ENCODE peak calls at places on chromosomes 2 and 18, in seven cellular contexts. Y, V, C, H, F, N and M are unnamed samples. For H3K27me3 and H3K4me1, the result is how much of the 10 kb centered on the place peaks cover.

GRCh38 chr2:113278812-113279139 is at the start of gene PAX8:
- DNase-seq in N (no peak), V (no peak), F (peak), H (no peak), Y (no peak), C (no peak), M (no peak)

GRCh38 chr18:23810396-23810795 is 121.1 kb downstream of the LAMA3 start:
- DNase-seq in V (no peak), F (no peak), C (no peak), Y (no peak), H (no peak), N (peak), M (no peak)

GRCh38 chr18:45359275-45360009 is 255.8 kb upstream of the SLC14A2 start:
- DNase-seq in N (no peak), F (no peak), C (no peak), H (no peak), V (no peak), Y (no peak), M (no peak)

GRCh38 chr2:18378020-18378653 is 182.3 kb downstream of the RDH14 start:
- DNase-seq in C (peak), Y (peak), V (no peak), H (no peak), N (peak), F (peak), M (peak)

GRCh38 chr2:218871345-218872302 is 9.0 kb upstream of the WNT10A start:
- DNase-seq in N (no peak), V (no peak), H (no peak), Y (no peak), C (no peak), F (no peak), M (no peak)

GRCh38 chr2:61949458-61950107 is 44.1 kb downstream of the COMMD1 start:
- DNase-seq in Y (no peak), C (no peak), H (no peak), V (no peak), F (peak), N (no peak), M (no peak)

GRCh38 chr2:129881786-129882396 is 97.6 kb upstream of the RAB6C start:
- DNase-seq in H (no peak), C (no peak), N (no peak), V (no peak), F (no peak), Y (no peak), M (no peak)

GRCh38 chr2:7007846-7008741 is 90.9 kb downstream of the RNF144A start:
- DNase-seq in N (no peak), F (peak), C (no peak), H (no peak), V (peak), Y (no peak), M (peak)

GRCh38 chr18:37138456-37138855 is 309.5 kb downstream of the KIAA1328 start:
- DNase-seq in N (no peak), F (no peak), V (no peak), C (no peak), H (no peak), Y (no peak), M (no peak)

GRCh38 chr18:30486856-30487255 is 555.7 kb downstream of the DSC3 start:
- DNase-seq in Y (no peak), H (no peak), V (no peak), C (no peak), F (no peak), N (no peak), M (no peak)

GRCh38 chr18:13245481-13246000 is 27.0 kb downstream of the LDLRAD4 start:
- DNase-seq in F (peak), H (no peak), C (no peak), V (no peak), Y (no peak), N (no peak), M (no peak)

GRCh38 chr2:170544817-170545216 is 170.3 kb upstream of the SP5 start:
- DNase-seq in N (no peak), Y (no peak), V (no peak), H (no peak), C (no peak), F (no peak), M (no peak)

GRCh38 chr2:215367647-215368492 is 56.0 kb downstream of the ATIC start:
- DNase-seq in N (no peak), H (no peak), F (no peak), V (no peak), C (no peak), Y (no peak), M (no peak)

GRCh38 chr2:28310107-28310506 is 82.6 kb upstream of the FOSL2 start:
- DNase-seq in V (no peak), Y (no peak), F (no peak), H (no peak), N (no peak), C (no peak), M (no peak)

GRCh38 chr18:37179384-37179783 is 350.5 kb downstream of the KIAA1328 start:
- DNase-seq in V (no peak), F (no peak), C (no peak), H (no peak), Y (no peak), N (no peak), M (no peak)

GRCh38 chr2:70418514-70418913 is 116.6 kb upstream of the FAM136A start:
- DNase-seq in C (no peak), Y (no peak), F (no peak), V (no peak), H (no peak), N (no peak), M (no peak)

GRCh38 chr18:47997338-47997780 is 66.9 kb upstream of the SMAD2 start:
- DNase-seq in F (no peak), Y (peak), H (no peak), N (no peak), V (no peak), C (no peak), M (no peak)

GRCh38 chr2:55490554-55490953 is 29.0 kb upstream of the CFAP36 start:
- DNase-seq in H (no peak), Y (peak), N (no peak), C (no peak), F (peak), V (peak), M (no peak)

GRCh38 chr2:101026253-101026701 is 24.2 kb downstream of the RPL31 start:
- DNase-seq in N (no peak), V (no peak), F (no peak), C (no peak), H (no peak), Y (no peak), M (no peak)

GRCh38 chr2:36433311-36434217 is 78.0 kb downstream of the CRIM1 start:
- DNase-seq in N (no peak), Y (peak), H (no peak), F (no peak), V (peak), C (no peak), M (peak)

GRCh38 chr2:241234066-241234790 is 45.8 kb downstream of the ANO7 start:
- DNase-seq in H (no peak), C (no peak), F (no peak), Y (no peak), N (no peak), V (no peak), M (peak)

GRCh38 chr18:46297124-46297523 is 192.9 kb downstream of the HAUS1 start:
- DNase-seq in F (no peak), Y (no peak), V (no peak), C (no peak), N (no peak), H (no peak), M (no peak)

GRCh38 chr2:74817333-74817732 is 16.6 kb upstream of the HK2 start:
- DNase-seq in Y (no peak), C (no peak), F (no peak), V (no peak), N (no peak), H (no peak), M (no peak)

GRCh38 chr2:97857553-97857952 is 138.2 kb downstream of the TMEM131 start:
- DNase-seq in F (no peak), N (no peak), V (no peak), Y (no peak), H (no peak), C (no peak), M (no peak)

GRCh38 chr2:47127862-47128543 is 27.1 kb downstream of the STPG4 start:
- DNase-seq in H (no peak), F (no peak), Y (no peak), V (no peak), C (no peak), N (no peak), M (no peak)

GRCh38 chr2:177392373-177393246 is at the start of gene AGPS:
- DNase-seq in F (peak), Y (peak), H (no peak), V (peak), C (peak), N (peak), M (peak)

GRCh38 chr2:72579595-72580180 is 246.1 kb downstream of the EXOC6B start:
- DNase-seq in C (peak), F (no peak), Y (peak), N (no peak), V (no peak), H (no peak), M (no peak)

GRCh38 chr18:31990823-31991222 is 27.8 kb upstream of the RNF125 start:
- DNase-seq in N (no peak), Y (no peak), C (no peak), F (no peak), V (no peak), H (no peak), M (no peak)

GRCh38 chr2:105388971-105389381 is 9.9 kb downstream of the FHL2 start:
- DNase-seq in Y (no peak), C (no peak), F (no peak), H (no peak), V (no peak), N (no peak), M (peak)

DNA sequence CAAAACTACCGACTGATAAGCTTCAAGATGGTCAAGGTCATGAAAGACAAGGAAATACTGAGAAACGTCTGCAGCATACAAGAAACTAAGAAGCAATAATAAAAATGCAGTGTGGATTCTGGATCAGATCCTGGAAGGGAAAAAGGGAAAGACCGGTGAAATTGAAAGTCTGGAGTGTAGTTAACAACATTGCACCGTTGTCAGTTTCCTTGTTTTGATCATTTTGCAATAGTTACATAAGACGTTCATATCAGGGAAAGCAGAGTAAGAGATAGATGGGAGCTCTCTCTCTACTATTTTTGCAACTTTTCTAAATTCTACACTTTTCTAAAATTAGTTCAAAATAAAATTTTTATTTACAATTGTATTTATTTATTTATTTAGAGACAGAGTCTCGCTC is 15.0 kb upstream of the ZNF407 start:
- DNase-seq in N (no peak), Y (no peak), H (no peak), C (no peak), V (no peak), F (no peak), M (no peak)
- H3K27me3 ChIP-seq in N (under half), Y (half or more), H (half or more), C (under half), V (under half), F (under half), M (under half)

GRCh38 chr18:66317243-66318090 is 286.4 kb downstream of the CDH19 start:
- DNase-seq in N (no peak), C (no peak), H (no peak), Y (peak), V (no peak), F (no peak), M (no peak)
- H3K4me1 ChIP-seq in N (under half), C (under half), H (under half), Y (under half), V (under half), F (under half), M (under half)

GRCh38 chr2:51013060-51013746 is 18.7 kb downstream of the NRXN1 start:
- DNase-seq in Y (no peak), F (peak), N (no peak), V (peak), H (no peak), C (peak), M (no peak)

GRCh38 chr2:51018145-51018544 is 13.8 kb downstream of the NRXN1 start:
- DNase-seq in H (no peak), V (no peak), Y (no peak), F (no peak), C (no peak), N (no peak), M (no peak)

GRCh38 chr2:51013870-51014526 is 17.9 kb downstream of the NRXN1 start:
- DNase-seq in C (no peak), Y (no peak), H (no peak), F (no peak), N (no peak), V (no peak), M (no peak)

DNA sequence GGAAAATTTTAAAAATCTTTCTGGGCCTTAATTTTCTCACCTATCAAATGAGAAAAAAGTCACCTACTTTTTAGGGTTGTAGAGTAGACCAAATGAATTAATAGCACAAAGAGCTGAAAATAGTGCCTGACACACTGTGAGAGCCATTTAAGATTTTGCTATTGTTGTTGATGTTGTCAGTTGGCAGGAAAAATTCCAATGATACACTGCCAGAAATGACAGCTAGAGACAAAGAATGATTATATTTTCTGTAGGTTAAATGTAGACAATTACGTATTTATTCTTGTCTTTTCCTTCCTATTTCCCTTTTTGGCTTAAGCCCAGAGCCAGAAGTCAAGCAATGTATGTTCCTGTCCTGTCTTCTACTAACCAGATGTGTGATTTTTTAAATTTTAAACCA is 17.2 kb downstream of the NRXN1 start:
- DNase-seq in F (no peak), H (no peak), N (no peak), C (no peak), Y (no peak), V (no peak), M (no peak)
- H3K27me3 ChIP-seq in F (under half), H (under half), N (under half), C (under half), Y (under half), V (under half), M (under half)

DNA sequence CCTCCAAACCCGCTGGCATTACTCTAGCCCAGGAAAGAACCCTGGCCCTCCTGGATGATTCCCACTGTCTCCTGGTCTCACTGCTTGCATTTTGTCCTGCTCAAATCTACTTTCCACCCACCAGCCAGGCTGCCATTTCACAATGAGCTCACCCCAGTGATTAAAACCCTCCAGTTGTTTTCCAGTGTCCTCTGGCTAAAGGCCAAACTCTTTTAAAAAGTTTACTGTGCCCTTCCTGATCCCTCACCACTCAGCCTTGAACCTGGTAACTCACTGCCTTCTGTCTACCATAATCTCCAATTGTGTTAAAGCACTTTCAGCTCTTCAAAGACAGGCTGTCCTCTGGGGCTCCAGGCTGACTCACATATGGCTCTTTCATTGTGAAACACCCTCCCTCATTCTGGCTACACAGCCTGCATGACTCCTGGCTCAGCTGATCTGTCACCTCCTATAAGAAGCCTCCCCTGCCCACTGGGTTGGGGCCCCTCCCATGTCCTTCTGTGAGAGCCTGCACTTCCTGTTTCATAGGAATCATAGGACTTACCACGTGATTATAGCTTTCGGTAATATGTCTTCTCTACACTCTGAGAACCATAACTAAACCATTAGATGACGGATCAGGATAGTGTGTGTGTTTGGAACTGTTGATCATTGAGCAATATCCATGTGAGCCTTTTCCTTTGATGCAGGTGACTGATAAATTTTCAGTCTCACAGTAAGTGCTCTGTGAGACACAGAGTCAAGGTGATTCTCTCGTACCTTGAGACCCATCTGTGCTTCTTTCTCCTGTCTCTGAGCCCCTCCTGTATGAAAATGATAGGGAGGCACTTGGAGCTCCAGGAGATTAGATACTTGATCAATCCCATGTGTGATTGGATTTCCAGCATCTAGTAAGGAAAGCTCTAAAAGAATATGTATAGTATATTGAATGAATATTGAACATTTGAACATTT is 590.8 kb upstream of the ID2 start:
- DNase-seq in F (peak), H (no peak), C (peak), V (peak), N (no peak), Y (peak), M (no peak)
- H3K4me1 ChIP-seq in F (under half), H (under half), C (under half), V (under half), N (under half), Y (under half), M (under half)